ENCODE peak calls at places on chromosomes 11 and 22, in nine cellular contexts. A, U, D, W, V, M, B, F and L are unnamed samples.
A peak's percentile ranks its signal among the peaks of the same experiment; 100 is the strongest.

GRCh38 chr11:19311306-19312030 is 70.7 kb upstream of the E2F8 start:
- DNase-seq in D (peak; percentile 79), B (peak; percentile 75), W (peak; percentile 55), V (peak; percentile 63), A (no peak), U (peak; percentile 74), M (peak; percentile 74), F (peak; percentile 59), L (peak; percentile 56)

GRCh38 chr11:95849087-95849825 is 59.0 kb downstream of the CEP57 start:
- DNase-seq in B (peak; percentile 66), A (no peak), F (peak; percentile 41), V (peak; percentile 85), U (no peak), D (peak; percentile 63), W (peak; percentile 8), M (peak; percentile 44), L (peak; percentile 54)

GRCh38 chr11:76616676-76617552 is 53.6 kb downstream of the LRRC32 start:
- DNase-seq in D (no peak), F (no peak), W (no peak), M (no peak), U (no peak), A (no peak), B (no peak), V (no peak), L (no peak)

GRCh38 chr11:2666828-2667570 is 32.8 kb downstream of the KCNQ1OT1 start:
- DNase-seq in W (no peak), M (no peak), D (peak; percentile 49), U (no peak), B (peak; percentile 9), V (no peak), F (no peak), A (peak; percentile 32), L (no peak)

GRCh38 chr11:57638005-57638760 is 11.5 kb downstream of the YPEL4 start:
- DNase-seq in W (peak; percentile 99), D (peak; percentile 82), M (peak; percentile 44), U (peak; percentile 85), F (peak; percentile 80), A (peak; percentile 80), B (no peak), V (peak; percentile 84), L (peak; percentile 63)

GRCh38 chr22:25177895-25178294 is 21.8 kb upstream of the CRYBB3 start:
- DNase-seq in U (no peak), V (no peak), M (no peak), W (no peak), A (peak; percentile 38), F (no peak), D (no peak), B (no peak), L (no peak)

GRCh38 chr11:123509737-123510578 is 79.9 kb downstream of the GRAMD1B start:
- DNase-seq in D (no peak), A (no peak), W (no peak), M (no peak), F (no peak), V (peak; percentile 58), U (no peak), B (no peak), L (peak; percentile 89)

GRCh38 chr11:44033856-44034255 is 13.9 kb upstream of the ACCSL start:
- DNase-seq in B (no peak), U (no peak), D (no peak), V (no peak), F (no peak), W (no peak), A (no peak), M (no peak), L (no peak)

GRCh38 chr11:43130616-43131015 is 181.2 kb upstream of the API5 start:
- DNase-seq in A (no peak), M (no peak), V (no peak), B (no peak), W (no peak), U (no peak), D (no peak), F (no peak), L (peak; percentile 19)

GRCh38 chr11:7485136-7485853 is at the start of gene OLFML1:
- DNase-seq in M (no peak), A (no peak), W (no peak), D (no peak), B (no peak), V (peak; percentile 61), U (no peak), F (peak; percentile 37), L (no peak)

DNA sequence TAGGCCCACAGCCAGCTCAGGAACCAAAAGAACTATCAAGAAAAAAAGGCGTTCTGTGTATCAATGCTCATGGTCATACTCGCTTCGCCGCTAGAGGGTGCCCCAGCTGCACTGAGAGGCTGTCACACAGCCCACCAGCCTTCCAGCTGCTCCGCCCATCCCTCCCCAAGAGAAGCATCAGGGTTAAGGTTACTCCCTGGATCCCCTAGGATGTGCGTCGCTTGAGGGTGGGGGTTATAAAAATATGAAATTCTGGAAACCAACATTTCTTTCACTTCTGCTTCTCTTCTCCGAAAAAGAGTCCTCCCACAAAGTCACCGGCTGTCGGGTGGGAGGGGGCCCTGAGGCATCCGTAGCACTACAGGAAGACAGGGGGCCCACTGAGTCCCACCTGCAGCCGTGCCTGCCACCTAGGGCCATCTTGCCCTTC is 1.7 kb downstream of the CBX6 start:
- DNase-seq in A (peak; percentile 92), W (peak; percentile 70), V (peak; percentile 82), D (peak; percentile 89), U (peak; percentile 89), F (peak; percentile 94), M (peak; percentile 93), B (peak; percentile 95), L (peak; percentile 95)
- H3K4me3 ChIP-seq in A (peak overlapping the region; percentile 62), W (peak overlapping the region; percentile 88), V (peak overlapping the region; percentile 77), D (peak overlapping the region; percentile 64), U (no peak overlapping the region), F (peak overlapping the region; percentile 80), M (peak overlapping the region; percentile 54), B (peak overlapping the region; percentile 70), L (peak overlapping the region; percentile 90)

DNA sequence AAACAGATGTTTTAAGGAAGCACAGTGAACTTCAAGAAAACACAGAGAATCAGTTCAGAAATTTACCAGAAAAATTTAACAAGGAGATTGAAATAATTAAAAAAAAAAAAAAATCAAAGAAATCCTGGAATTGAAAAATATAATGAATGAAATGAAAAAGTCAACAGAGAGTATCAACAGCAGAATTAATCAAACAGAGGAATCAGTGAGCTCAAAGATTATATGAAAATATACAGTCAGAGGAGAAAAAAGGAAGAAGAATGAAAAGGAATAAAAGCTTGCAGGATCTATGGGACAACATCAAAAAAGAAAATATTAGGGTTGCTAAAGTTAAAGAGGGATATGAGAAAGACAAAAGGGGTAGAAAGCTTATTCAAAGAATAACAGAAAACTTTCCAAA is 82.3 kb downstream of the XRRA1 start:
- DNase-seq in D (no peak), V (no peak), W (no peak), M (no peak), B (no peak), U (no peak), F (no peak), A (no peak), L (no peak)
- H3K9me3 ChIP-seq in D (peaks cover 34% of the 10 kb centered on the region), V (peaks cover 2% of the 10 kb centered on the region), W (peaks cover 45% of the 10 kb centered on the region), M (peaks cover 53% of the 10 kb centered on the region), B (peaks cover 77% of the 10 kb centered on the region), U (peaks cover 32% of the 10 kb centered on the region), F (peaks cover 57% of the 10 kb centered on the region), A (peaks cover 55% of the 10 kb centered on the region), L (peaks cover 4% of the 10 kb centered on the region)

GRCh38 chr11:1461806-1462455 is 24.6 kb downstream of the MOB2 start:
- DNase-seq in W (no peak), A (no peak), B (no peak), U (no peak), F (no peak), V (no peak), D (no peak), M (no peak), L (no peak)

GRCh38 chr11:1462576-1462975 is 24.0 kb downstream of the MOB2 start:
- DNase-seq in M (no peak), A (no peak), U (no peak), F (no peak), D (no peak), B (no peak), W (no peak), V (no peak), L (no peak)

GRCh38 chr11:1459739-1460395 is 26.7 kb downstream of the MOB2 start:
- DNase-seq in F (no peak), W (no peak), M (no peak), U (no peak), A (no peak), V (peak; percentile 33), D (no peak), B (no peak), L (no peak)

GRCh38 chr11:1460396-1460795 is 26.2 kb downstream of the MOB2 start:
- DNase-seq in B (peak; percentile 70), F (peak; percentile 57), A (peak; percentile 78), U (peak; percentile 41), V (peak; percentile 86), M (peak; percentile 57), W (no peak), D (no peak), L (no peak)

DNA sequence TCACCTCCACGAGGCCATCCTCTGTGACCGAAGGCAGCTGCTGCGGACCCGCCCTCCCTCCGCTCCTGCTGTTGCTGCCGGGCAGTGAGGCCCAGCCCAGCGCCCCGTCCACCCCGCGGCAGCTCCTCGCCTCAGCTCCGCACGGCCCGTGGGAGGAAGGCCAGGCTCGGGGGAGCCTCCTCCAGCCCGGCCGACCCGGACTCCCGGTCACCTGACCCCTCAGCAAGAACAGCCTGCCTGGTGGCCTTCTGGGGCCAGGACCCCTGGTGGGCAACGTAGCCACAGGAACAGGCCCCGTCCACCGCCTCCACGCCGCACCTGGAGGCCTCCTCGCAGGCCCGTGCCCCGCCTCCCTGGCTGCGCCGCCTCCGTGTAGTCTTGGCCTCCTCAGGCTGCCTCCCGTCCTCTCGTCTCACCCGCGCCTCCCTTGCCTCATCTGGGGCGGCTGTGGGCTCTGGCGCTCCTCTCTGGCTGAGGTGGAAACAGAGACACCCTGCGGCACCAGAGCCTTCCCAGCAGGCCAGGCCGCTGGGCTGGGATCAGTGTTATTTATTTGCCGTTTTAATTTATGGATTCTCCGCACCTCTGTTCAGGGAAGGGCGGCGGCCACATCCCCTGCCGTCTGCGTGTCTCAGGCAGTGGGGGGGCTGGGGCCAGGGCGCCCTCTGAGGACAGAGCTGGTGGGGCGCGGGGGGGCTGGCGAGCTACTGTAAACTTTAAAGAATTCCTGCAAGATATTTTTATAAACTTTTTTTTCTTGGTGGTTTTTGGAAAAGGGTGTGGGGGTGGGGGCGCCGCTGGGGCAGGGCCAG is 25.4 kb downstream of the MOB2 start:
- DNase-seq in V (peak; percentile 25), W (no peak), F (no peak), A (no peak), D (no peak), B (no peak), M (peak; percentile 28), U (no peak), L (no peak)
- H3K4me3 ChIP-seq in V (no peak overlapping the region), W (no peak overlapping the region), F (no peak overlapping the region), A (no peak overlapping the region), D (no peak overlapping the region), B (peak overlapping the region; percentile 59), M (peak overlapping the region; percentile 21), U (no peak overlapping the region), L (no peak overlapping the region)

DNA sequence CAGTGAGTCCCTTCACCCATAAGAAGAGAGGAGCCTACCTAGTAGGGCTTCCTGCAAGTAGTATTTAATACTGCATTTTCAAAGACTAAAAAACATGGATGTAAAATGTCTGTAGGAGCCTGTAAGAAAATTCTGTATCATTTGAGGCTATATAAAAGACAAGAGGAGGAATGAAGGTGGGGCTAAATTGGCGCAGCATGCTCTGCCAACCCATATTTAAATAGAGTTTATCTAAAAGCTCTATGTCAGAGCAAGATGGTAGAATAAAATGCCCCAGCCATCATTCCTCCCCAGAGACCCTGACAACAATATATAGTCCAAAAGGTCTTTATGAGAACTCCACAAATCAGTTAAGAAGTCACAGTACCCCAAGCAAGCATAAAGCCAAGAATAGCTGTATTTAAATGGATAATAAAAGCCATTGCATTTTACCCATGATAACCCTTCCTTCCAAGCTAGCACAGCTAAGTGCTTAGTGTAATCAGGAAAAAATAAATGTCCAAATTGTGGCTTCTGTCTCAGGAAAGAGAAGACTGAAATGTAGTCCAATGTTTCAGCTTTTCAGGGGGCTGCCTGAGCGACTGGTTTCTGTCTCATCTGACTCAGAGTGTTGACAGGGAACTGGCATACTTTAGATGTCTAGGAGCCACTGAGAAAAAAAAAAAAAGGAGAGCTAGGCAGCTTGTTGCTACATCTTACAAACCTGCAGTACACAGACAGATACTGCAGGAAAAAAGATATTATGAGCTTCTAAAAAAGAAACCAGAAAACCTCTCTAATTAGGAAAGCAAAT is 258.6 kb downstream of the METTL15 start:
- DNase-seq in B (no peak), M (no peak), F (no peak), A (no peak), V (peak; percentile 29), W (no peak), D (no peak), U (no peak), L (no peak)
- H3K9me3 ChIP-seq in B (peaks cover 28% of the 10 kb centered on the region), M (peaks cover 18% of the 10 kb centered on the region), F (peaks cover 29% of the 10 kb centered on the region), A (peaks cover 15% of the 10 kb centered on the region), V (no peaks in the 10 kb centered on the region), W (peaks cover 27% of the 10 kb centered on the region), D (no peaks in the 10 kb centered on the region), U (no peaks in the 10 kb centered on the region), L (no peaks in the 10 kb centered on the region)